ENCODE peak calls at places on chromosomes 1 and 21, in five cellular contexts. M, P, X, I and L are unnamed samples.

GRCh38 chr1:26833432-26834405 is 7.2 kb downstream of the ZDHHC18 start:
- ATAC-seq in X (peak), I (no peak), M (peak), P (peak), L (no peak)

GRCh38 chr1:101153692-101154091 is 83.1 kb upstream of the S1PR1 start:
- ATAC-seq in I (no peak), M (no peak), X (no peak), P (no peak), L (no peak)

GRCh38 chr1:242083742-242084141 is 84.8 kb upstream of the MAP1LC3C start:
- ATAC-seq in I (no peak), X (no peak), M (no peak), P (no peak), L (no peak)

GRCh38 chr1:100361249-100362089 is 9.2 kb downstream of the CDC14A start:
- ATAC-seq in P (no peak), M (no peak), X (no peak), I (no peak), L (no peak)

GRCh38 chr1:94540440-94541174 is 952 bp downstream of the F3 start:
- ATAC-seq in X (no peak), M (no peak), P (no peak), I (peak), L (no peak)

GRCh38 chr1:43987159-43988022 is 4.0 kb upstream of the CCDC24 start:
- ATAC-seq in P (no peak), X (no peak), M (peak), I (no peak), L (no peak)

GRCh38 chr21:38768385-38769071 is 37.2 kb upstream of the ETS2 start:
- ATAC-seq in I (no peak), X (no peak), P (peak), M (no peak), L (peak)

GRCh38 chr21:26124896-26125295 is 45.7 kb downstream of the APP start:
- ATAC-seq in X (no peak), P (no peak), M (peak), I (no peak), L (peak)

GRCh38 chr1:111633736-111634135 is 14.1 kb downstream of the RAP1A start:
- ATAC-seq in P (no peak), X (no peak), I (no peak), M (no peak), L (no peak)

GRCh38 chr21:46083271-46084040 is 14.5 kb upstream of the COL6A2 start:
- ATAC-seq in P (no peak), I (no peak), M (no peak), X (no peak), L (no peak)

GRCh38 chr1:119656410-119656955 is 8.4 kb upstream of the ZNF697 start:
- ATAC-seq in M (no peak), I (no peak), P (no peak), X (no peak), L (no peak)

GRCh38 chr1:43830802-43831201 is 102.8 kb upstream of the ARTN start:
- ATAC-seq in M (peak), I (no peak), X (no peak), P (no peak), L (no peak)

GRCh38 chr1:168636200-168636599 is 59.8 kb downstream of the XCL1 start:
- ATAC-seq in I (peak), P (no peak), M (peak), X (peak), L (peak)

GRCh38 chr1:74713849-74714248 is 19.0 kb downstream of the CRYZ start:
- ATAC-seq in I (no peak), M (no peak), P (no peak), X (no peak), L (no peak)

GRCh38 chr1:17597651-17598050 is 58.2 kb downstream of the ARHGEF10L start:
- ATAC-seq in P (no peak), M (no peak), I (no peak), X (no peak), L (no peak)

GRCh38 chr21:29788752-29789151 is 151.0 kb downstream of the GRIK1 start:
- ATAC-seq in X (no peak), P (no peak), I (no peak), M (no peak), L (no peak)

GRCh38 chr1:221824025-221824424 is 82.1 kb upstream of the DUSP10 start:
- ATAC-seq in I (no peak), P (no peak), X (no peak), M (no peak), L (no peak)

GRCh38 chr1:162851341-162851740 is 9.6 kb downstream of the CCDC190 start:
- ATAC-seq in I (no peak), P (no peak), X (no peak), M (no peak), L (no peak)

GRCh38 chr1:198143797-198144196 is 13.0 kb upstream of the NEK7 start:
- ATAC-seq in X (no peak), P (no peak), I (no peak), M (no peak), L (no peak)

GRCh38 chr1:15422871-15423270 is 13.2 kb downstream of the EFHD2 start:
- ATAC-seq in M (no peak), X (no peak), P (no peak), I (no peak), L (no peak)

GRCh38 chr1:17648457-17649145 is 106.5 kb upstream of the ACTL8 start:
- ATAC-seq in X (peak), I (no peak), M (no peak), P (no peak), L (no peak)

GRCh38 chr1:18998016-18998724 is 41.7 kb upstream of the IFFO2 start:
- ATAC-seq in I (no peak), P (no peak), X (peak), M (no peak), L (no peak)

GRCh38 chr1:20343149-20343936 is 52.7 kb downstream of the VWA5B1 start:
- ATAC-seq in X (peak), P (peak), M (no peak), I (peak), L (no peak)

GRCh38 chr21:36994501-36995189 is 11.9 kb upstream of the RIPPLY3 start:
- ATAC-seq in M (no peak), X (no peak), P (no peak), I (no peak), L (no peak)